ENCODE peak calls at places on chromosomes 4 and X, in five cellular contexts. One of them, this sample, is unnamed.

GRCh38 chrX:95291561-95291960 is 1393.1 kb upstream of the DIAPH2 start:
- DNase-seq in stimulated activated CD4-positive, alpha-beta T cell treated with anti-CD3 and anti-CD28 coated beads, Interleukin-1b, Interleukin-23, amount 100 ng/mL, for 24 hours: no peak
- DNase-seq in GM23248: no peak
- DNase-seq in sigmoid colon: no peak
- DNase-seq in Calu3: no peak
- DNase-seq in this sample: no peak

GRCh38 chr4:1211371-1211770 is 37.6 kb downstream of the CTBP1 start:
- DNase-seq in stimulated activated CD4-positive, alpha-beta T cell treated with anti-CD3 and anti-CD28 coated beads, Interleukin-1b, Interleukin-23, amount 100 ng/mL, for 24 hours: no peak
- DNase-seq in GM23248: no peak
- DNase-seq in sigmoid colon: peak; percentile 61
- DNase-seq in Calu3: no peak
- DNase-seq in this sample: no peak

GRCh38 chr4:98662619-98663225 is 4.3 kb upstream of the TSPAN5 start:
- DNase-seq in stimulated activated CD4-positive, alpha-beta T cell treated with anti-CD3 and anti-CD28 coated beads, Interleukin-1b, Interleukin-23, amount 100 ng/mL, for 24 hours: no peak
- DNase-seq in GM23248: no peak
- DNase-seq in sigmoid colon: no peak
- DNase-seq in Calu3: no peak
- DNase-seq in this sample: no peak

GRCh38 chr4:112531146-112531545 is 15.2 kb upstream of the NEUROG2 start:
- DNase-seq in stimulated activated CD4-positive, alpha-beta T cell treated with anti-CD3 and anti-CD28 coated beads, Interleukin-1b, Interleukin-23, amount 100 ng/mL, for 24 hours: no peak
- DNase-seq in GM23248: no peak
- DNase-seq in sigmoid colon: no peak
- DNase-seq in Calu3: no peak
- DNase-seq in this sample: no peak

GRCh38 chr4:174561556-174561955 is 39.3 kb upstream of the HPGD start:
- DNase-seq in stimulated activated CD4-positive, alpha-beta T cell treated with anti-CD3 and anti-CD28 coated beads, Interleukin-1b, Interleukin-23, amount 100 ng/mL, for 24 hours: no peak
- DNase-seq in GM23248: no peak
- DNase-seq in sigmoid colon: no peak
- DNase-seq in Calu3: no peak
- DNase-seq in this sample: no peak

GRCh38 chr4:78332974-78333373 is 218.6 kb upstream of the ANXA3 start:
- DNase-seq in stimulated activated CD4-positive, alpha-beta T cell treated with anti-CD3 and anti-CD28 coated beads, Interleukin-1b, Interleukin-23, amount 100 ng/mL, for 24 hours: no peak
- DNase-seq in GM23248: no peak
- DNase-seq in sigmoid colon: no peak
- DNase-seq in Calu3: no peak
- DNase-seq in this sample: no peak

GRCh38 chr4:87560802-87561201 is 31.6 kb upstream of the SPARCL1 start:
- DNase-seq in stimulated activated CD4-positive, alpha-beta T cell treated with anti-CD3 and anti-CD28 coated beads, Interleukin-1b, Interleukin-23, amount 100 ng/mL, for 24 hours: no peak
- DNase-seq in GM23248: peak; percentile 23
- DNase-seq in sigmoid colon: no peak
- DNase-seq in Calu3: no peak
- DNase-seq in this sample: no peak

GRCh38 chr4:78653655-78654054 is 102.1 kb downstream of the ANXA3 start:
- DNase-seq in stimulated activated CD4-positive, alpha-beta T cell treated with anti-CD3 and anti-CD28 coated beads, Interleukin-1b, Interleukin-23, amount 100 ng/mL, for 24 hours: no peak
- DNase-seq in GM23248: peak; percentile 51
- DNase-seq in sigmoid colon: no peak
- DNase-seq in Calu3: no peak
- DNase-seq in this sample: no peak

GRCh38 chr4:89556596-89557305 is 249.2 kb upstream of the GPRIN3 start:
- DNase-seq in stimulated activated CD4-positive, alpha-beta T cell treated with anti-CD3 and anti-CD28 coated beads, Interleukin-1b, Interleukin-23, amount 100 ng/mL, for 24 hours: no peak
- DNase-seq in GM23248: peak; percentile 11
- DNase-seq in sigmoid colon: no peak
- DNase-seq in Calu3: no peak
- DNase-seq in this sample: peak; percentile 5

GRCh38 chrX:104189862-104190261 is 23.6 kb downstream of the FAM199X start:
- DNase-seq in stimulated activated CD4-positive, alpha-beta T cell treated with anti-CD3 and anti-CD28 coated beads, Interleukin-1b, Interleukin-23, amount 100 ng/mL, for 24 hours: no peak
- DNase-seq in GM23248: peak; percentile 9
- DNase-seq in sigmoid colon: no peak
- DNase-seq in Calu3: no peak
- DNase-seq in this sample: no peak

GRCh38 chr4:68748181-68748981 is 67.4 kb upstream of the UGT2B10 start:
- DNase-seq in stimulated activated CD4-positive, alpha-beta T cell treated with anti-CD3 and anti-CD28 coated beads, Interleukin-1b, Interleukin-23, amount 100 ng/mL, for 24 hours: no peak
- DNase-seq in GM23248: no peak
- DNase-seq in sigmoid colon: no peak
- DNase-seq in Calu3: peak; percentile 24
- DNase-seq in this sample: no peak

GRCh38 chr4:38743866-38744265 is 38.9 kb downstream of the TLR10 start:
- DNase-seq in stimulated activated CD4-positive, alpha-beta T cell treated with anti-CD3 and anti-CD28 coated beads, Interleukin-1b, Interleukin-23, amount 100 ng/mL, for 24 hours: no peak
- DNase-seq in GM23248: no peak
- DNase-seq in sigmoid colon: no peak
- DNase-seq in Calu3: no peak
- DNase-seq in this sample: peak; percentile 3

GRCh38 chrX:10755477-10756334 is 135.3 kb upstream of the MID1 start:
- DNase-seq in stimulated activated CD4-positive, alpha-beta T cell treated with anti-CD3 and anti-CD28 coated beads, Interleukin-1b, Interleukin-23, amount 100 ng/mL, for 24 hours: no peak
- DNase-seq in GM23248: peak; percentile 67
- DNase-seq in sigmoid colon: no peak
- DNase-seq in Calu3: peak; percentile 6
- DNase-seq in this sample: peak; percentile 38

GRCh38 chr4:184368731-184369130 is 105.6 kb downstream of the IRF2 start:
- DNase-seq in stimulated activated CD4-positive, alpha-beta T cell treated with anti-CD3 and anti-CD28 coated beads, Interleukin-1b, Interleukin-23, amount 100 ng/mL, for 24 hours: no peak
- DNase-seq in GM23248: no peak
- DNase-seq in sigmoid colon: no peak
- DNase-seq in Calu3: no peak
- DNase-seq in this sample: no peak

GRCh38 chr4:121685257-121685656 is 11.5 kb downstream of the ANXA5 start:
- DNase-seq in stimulated activated CD4-positive, alpha-beta T cell treated with anti-CD3 and anti-CD28 coated beads, Interleukin-1b, Interleukin-23, amount 100 ng/mL, for 24 hours: no peak
- DNase-seq in GM23248: no peak
- DNase-seq in sigmoid colon: no peak
- DNase-seq in Calu3: no peak
- DNase-seq in this sample: no peak

GRCh38 chr4:26936284-26937065 is 75.8 kb downstream of the STIM2 start:
- DNase-seq in stimulated activated CD4-positive, alpha-beta T cell treated with anti-CD3 and anti-CD28 coated beads, Interleukin-1b, Interleukin-23, amount 100 ng/mL, for 24 hours: no peak
- DNase-seq in GM23248: no peak
- DNase-seq in sigmoid colon: no peak
- DNase-seq in Calu3: peak; percentile 4
- DNase-seq in this sample: peak; percentile 1

GRCh38 chrX:74492720-74493201 is 71.5 kb downstream of the SLC16A2 start:
- DNase-seq in stimulated activated CD4-positive, alpha-beta T cell treated with anti-CD3 and anti-CD28 coated beads, Interleukin-1b, Interleukin-23, amount 100 ng/mL, for 24 hours: peak; percentile 4
- DNase-seq in GM23248: no peak
- DNase-seq in sigmoid colon: no peak
- DNase-seq in Calu3: no peak
- DNase-seq in this sample: no peak

GRCh38 chrX:64842492-64842891 is 133.8 kb downstream of the ZC4H2 start:
- DNase-seq in stimulated activated CD4-positive, alpha-beta T cell treated with anti-CD3 and anti-CD28 coated beads, Interleukin-1b, Interleukin-23, amount 100 ng/mL, for 24 hours: no peak
- DNase-seq in GM23248: no peak
- DNase-seq in sigmoid colon: no peak
- DNase-seq in Calu3: no peak
- DNase-seq in this sample: no peak

GRCh38 chr4:107760281-107760947 is 40.4 kb upstream of the PAPSS1 start:
- DNase-seq in stimulated activated CD4-positive, alpha-beta T cell treated with anti-CD3 and anti-CD28 coated beads, Interleukin-1b, Interleukin-23, amount 100 ng/mL, for 24 hours: no peak
- DNase-seq in GM23248: no peak
- DNase-seq in sigmoid colon: no peak
- DNase-seq in Calu3: peak; percentile 62
- DNase-seq in this sample: no peak

GRCh38 chrX:24647257-24648058 is at the start of gene PCYT1B:
- DNase-seq in stimulated activated CD4-positive, alpha-beta T cell treated with anti-CD3 and anti-CD28 coated beads, Interleukin-1b, Interleukin-23, amount 100 ng/mL, for 24 hours: peak; percentile 47
- DNase-seq in GM23248: peak; percentile 61
- DNase-seq in sigmoid colon: peak; percentile 84
- DNase-seq in Calu3: peak; percentile 50
- DNase-seq in this sample: no peak

GRCh38 chrX:69387559-69388487 is 116.3 kb upstream of the NALF2 start:
- DNase-seq in stimulated activated CD4-positive, alpha-beta T cell treated with anti-CD3 and anti-CD28 coated beads, Interleukin-1b, Interleukin-23, amount 100 ng/mL, for 24 hours: peak; percentile 17
- DNase-seq in GM23248: peak; percentile 54
- DNase-seq in sigmoid colon: no peak
- DNase-seq in Calu3: peak; percentile 66
- DNase-seq in this sample: peak; percentile 2

GRCh38 chr4:126955292-126956191 is 677.2 kb upstream of the INTU start:
- DNase-seq in stimulated activated CD4-positive, alpha-beta T cell treated with anti-CD3 and anti-CD28 coated beads, Interleukin-1b, Interleukin-23, amount 100 ng/mL, for 24 hours: no peak
- DNase-seq in GM23248: no peak
- DNase-seq in sigmoid colon: no peak
- DNase-seq in Calu3: no peak
- DNase-seq in this sample: no peak

GRCh38 chrX:136147320-136147901 is at the start of gene FHL1:
- DNase-seq in stimulated activated CD4-positive, alpha-beta T cell treated with anti-CD3 and anti-CD28 coated beads, Interleukin-1b, Interleukin-23, amount 100 ng/mL, for 24 hours: peak; percentile 48
- DNase-seq in GM23248: peak; percentile 49
- DNase-seq in sigmoid colon: peak; percentile 90
- DNase-seq in Calu3: no peak
- DNase-seq in this sample: peak; percentile 18

This sample was measured in HCEC 1CT.